ENCODE peak calls at places on chromosome 12, in eight cellular contexts. J, D, H, O, N, S, U and V are unnamed samples.

GRCh38 chr12:47078733-47079364 is 572 bp upstream of the PCED1B start:
- DNase-seq in J (peak), H (peak), N (peak), U (no peak), O (no peak), D (no peak), S (peak), V (no peak)

GRCh38 chr12:61308220-61308619 is 952.0 kb upstream of the USP15 start:
- DNase-seq in O (no peak), J (no peak), H (no peak), D (no peak), S (no peak), N (no peak), U (no peak), V (no peak)

GRCh38 chr12:105601158-105601557 is 270.7 kb downstream of the C12orf75 start:
- DNase-seq in O (no peak), J (no peak), S (no peak), H (no peak), D (no peak), U (no peak), N (peak), V (no peak)

GRCh38 chr12:25317553-25317952 is 66.8 kb upstream of the KRAS start:
- DNase-seq in H (no peak), U (no peak), O (no peak), N (peak), D (no peak), S (no peak), J (no peak), V (no peak)

GRCh38 chr12:85733984-85734383 is 102.2 kb downstream of the RASSF9 start:
- DNase-seq in J (no peak), U (no peak), D (peak), H (no peak), O (no peak), N (no peak), S (no peak), V (no peak)

GRCh38 chr12:10361084-10361483 is 28.8 kb downstream of the KLRK1 start:
- DNase-seq in S (no peak), N (no peak), D (no peak), U (no peak), J (no peak), O (no peak), H (no peak), V (no peak)

GRCh38 chr12:92593734-92594402 is 108.9 kb upstream of the PLEKHG7 start:
- DNase-seq in H (peak), N (peak), O (no peak), S (peak), U (no peak), D (peak), J (peak), V (peak)

GRCh38 chr12:95694148-95694547 is 96.4 kb downstream of the NTN4 start:
- DNase-seq in D (no peak), O (no peak), S (no peak), H (no peak), U (no peak), J (no peak), N (no peak), V (no peak)

GRCh38 chr12:57529831-57530230 is 7.2 kb downstream of the MBD6 start:
- DNase-seq in N (no peak), U (no peak), H (no peak), S (no peak), D (no peak), O (no peak), J (no peak), V (no peak)

GRCh38 chr12:131799828-131800593 is 28.2 kb upstream of the MMP17 start:
- DNase-seq in H (no peak), J (no peak), N (no peak), U (no peak), D (no peak), O (no peak), S (no peak), V (no peak)

GRCh38 chr12:54417712-54418440 is 1.2 kb downstream of the ITGA5 start:
- DNase-seq in O (no peak), N (peak), H (no peak), S (no peak), U (peak), J (no peak), D (no peak), V (no peak)

GRCh38 chr12:98422809-98423208 is 92.6 kb upstream of the TMPO start:
- DNase-seq in D (no peak), H (no peak), U (no peak), S (peak), N (peak), O (no peak), J (no peak), V (no peak)

GRCh38 chr12:111767362-111768158 is 827 bp downstream of the ALDH2 start:
- DNase-seq in D (no peak), U (no peak), J (no peak), N (peak), S (peak), H (no peak), O (peak), V (no peak)

GRCh38 chr12:30992381-30992780 is 65.8 kb downstream of the TSPAN11 start:
- DNase-seq in U (no peak), O (no peak), J (no peak), S (no peak), D (no peak), H (no peak), N (no peak), V (no peak)

GRCh38 chr12:77047341-77048202 is 17.8 kb downstream of the E2F7 start:
- DNase-seq in J (no peak), U (no peak), H (no peak), O (no peak), S (no peak), N (peak), D (no peak), V (no peak)

GRCh38 chr12:124305776-124306685 is 11.1 kb downstream of the RFLNA start:
- DNase-seq in J (no peak), S (no peak), U (no peak), H (no peak), O (no peak), D (no peak), N (no peak), V (no peak)

GRCh38 chr12:49092086-49092815 is 2.4 kb downstream of the DHH start:
- DNase-seq in H (peak), S (peak), N (peak), J (no peak), O (peak), U (peak), D (peak), V (no peak)

GRCh38 chr12:24975425-24975824 is 26.5 kb upstream of the BCAT1 start:
- DNase-seq in D (no peak), N (no peak), U (no peak), H (no peak), S (no peak), J (no peak), O (peak), V (no peak)

GRCh38 chr12:4164591-4165558 is 108.7 kb upstream of the CCND2 start:
- DNase-seq in N (peak), S (peak), D (peak), H (peak), J (no peak), U (peak), O (no peak), V (peak)